ENCODE peak calls at places on chromosomes 11 and 22, in four cellular contexts. One of them, this sample, is unnamed.

GRCh38 chr11:81669944-81670526 is 1063.6 kb downstream of the FAM181B start:
- DNase-seq in K562: no peak
- DNase-seq in HepG2: no peak
- DNase-seq in GM12878: no peak
- DNase-seq in this sample: no peak

GRCh38 chr22:33914131-33914530 is 6.1 kb downstream of the LARGE1 start:
- DNase-seq in K562: no peak
- DNase-seq in HepG2: no peak
- DNase-seq in GM12878: no peak
- DNase-seq in this sample: no peak

GRCh38 chr11:124075841-124076571 is 34.9 kb upstream of the OR10G7 start:
- DNase-seq in GM12878: no peak
- DNase-seq in HepG2: no peak
- DNase-seq in K562: no peak
- DNase-seq in this sample: no peak

GRCh38 chr11:62546244-62546936 is at the start of gene AHNAK:
- DNase-seq in GM12878: no peak
- DNase-seq in K562: peak
- DNase-seq in HepG2: no peak
- DNase-seq in this sample: no peak

GRCh38 chr11:44939673-44940072 is 11.0 kb downstream of the TP53I11 start:
- DNase-seq in GM12878: no peak
- DNase-seq in K562: peak
- DNase-seq in HepG2: peak
- DNase-seq in this sample: no peak

GRCh38 chr11:30741039-30741550 is 154.9 kb upstream of the MPPED2 start:
- DNase-seq in GM12878: no peak
- DNase-seq in K562: no peak
- DNase-seq in HepG2: peak
- DNase-seq in this sample: no peak

GRCh38 chr11:33160147-33160546 is 1.1 kb downstream of the CSTF3 start:
- DNase-seq in GM12878: no peak
- DNase-seq in K562: no peak
- DNase-seq in HepG2: peak
- DNase-seq in this sample: no peak

GRCh38 chr11:67436459-67437081 is 912 bp downstream of the PTPRCAP start:
- DNase-seq in K562: peak
- DNase-seq in GM12878: peak
- DNase-seq in HepG2: no peak
- DNase-seq in this sample: peak

GRCh38 chr11:111026241-111026640 is 219.3 kb upstream of the POU2AF2 start:
- DNase-seq in GM12878: no peak
- DNase-seq in HepG2: no peak
- DNase-seq in K562: no peak
- DNase-seq in this sample: no peak

GRCh38 chr11:12893787-12894672 is 115.1 kb upstream of the RASSF10 start:
- DNase-seq in HepG2: peak
- DNase-seq in GM12878: no peak
- DNase-seq in K562: peak
- DNase-seq in this sample: no peak

GRCh38 chr11:103530257-103530656 is 421.0 kb downstream of the DYNC2H1 start:
- DNase-seq in K562: no peak
- DNase-seq in HepG2: no peak
- DNase-seq in GM12878: no peak
- DNase-seq in this sample: no peak

GRCh38 chr11:29200776-29201574 is 815.9 kb downstream of the KCNA4 start:
- DNase-seq in HepG2: no peak
- DNase-seq in GM12878: no peak
- DNase-seq in K562: no peak
- DNase-seq in this sample: no peak

GRCh38 chr11:102360681-102361080 is 13.7 kb downstream of the BIRC2 start:
- DNase-seq in GM12878: no peak
- DNase-seq in K562: no peak
- DNase-seq in HepG2: no peak
- DNase-seq in this sample: no peak

GRCh38 chr22:43944670-43945430 is 10.4 kb upstream of the SAMM50 start:
- DNase-seq in K562: no peak
- DNase-seq in HepG2: no peak
- DNase-seq in GM12878: no peak
- DNase-seq in this sample: no peak

GRCh38 chr11:127471662-127472061 is 471.1 kb upstream of the KIRREL3 start:
- DNase-seq in HepG2: no peak
- DNase-seq in GM12878: no peak
- DNase-seq in K562: no peak
- DNase-seq in this sample: no peak

GRCh38 chr11:1770528-1770927 is 6.8 kb upstream of the CTSD start:
- DNase-seq in HepG2: no peak
- DNase-seq in GM12878: no peak
- DNase-seq in K562: no peak
- DNase-seq in this sample: no peak

GRCh38 chr22:39242809-39243442 is 1.9 kb downstream of the PDGFB start:
- DNase-seq in K562: no peak
- DNase-seq in HepG2: peak
- DNase-seq in GM12878: no peak
- DNase-seq in this sample: no peak

GRCh38 chr11:78574386-78575381 is at the start of gene NARS2:
- DNase-seq in GM12878: peak
- DNase-seq in HepG2: peak
- DNase-seq in K562: peak
- DNase-seq in this sample: peak

GRCh38 chr11:56152333-56152732 is 7.8 kb downstream of the OR8K5 start:
- DNase-seq in K562: no peak
- DNase-seq in GM12878: no peak
- DNase-seq in HepG2: no peak
- DNase-seq in this sample: no peak

GRCh38 chr22:20258584-20259335 is 9.4 kb downstream of the RTN4R start:
- DNase-seq in HepG2: no peak
- DNase-seq in K562: peak
- DNase-seq in GM12878: no peak
- DNase-seq in this sample: no peak

GRCh38 chr11:19712281-19713220 is at the start of gene NAV2:
- DNase-seq in HepG2: peak
- DNase-seq in GM12878: peak
- DNase-seq in K562: peak
- DNase-seq in this sample: peak

GRCh38 chr11:106920899-106921504 is 97.3 kb downstream of the GUCY1A2 start:
- DNase-seq in HepG2: no peak
- DNase-seq in K562: no peak
- DNase-seq in GM12878: no peak
- DNase-seq in this sample: no peak

GRCh38 chr11:4183410-4184057 is 88.9 kb downstream of the RRM1 start:
- DNase-seq in HepG2: no peak
- DNase-seq in GM12878: no peak
- DNase-seq in K562: no peak
- DNase-seq in this sample: no peak

GRCh38 chr11:118241191-118242098 is 10.7 kb downstream of the MPZL3 start:
- DNase-seq in GM12878: no peak
- DNase-seq in K562: peak
- DNase-seq in HepG2: peak
- DNase-seq in this sample: no peak

GRCh38 chr22:50576806-50577696 is 1.2 kb downstream of the CPT1B start:
- DNase-seq in GM12878: no peak
- DNase-seq in K562: no peak
- DNase-seq in HepG2: no peak
- DNase-seq in this sample: no peak

GRCh38 chr11:71940561-71941219 is 11.8 kb downstream of the RNF121 start:
- DNase-seq in HepG2: no peak
- DNase-seq in K562: no peak
- DNase-seq in GM12878: no peak
- DNase-seq in this sample: no peak

GRCh38 chr11:69896250-69896649 is 77.0 kb upstream of the FGF3 start:
- DNase-seq in K562: no peak
- DNase-seq in HepG2: no peak
- DNase-seq in GM12878: no peak
- DNase-seq in this sample: no peak

GRCh38 chr11:69915501-69916250 is 96.5 kb upstream of the FGF3 start:
- DNase-seq in HepG2: peak
- DNase-seq in K562: peak
- DNase-seq in GM12878: no peak
- DNase-seq in this sample: no peak

GRCh38 chr11:70733327-70734325 is 335.3 kb downstream of the CTTN start:
- DNase-seq in K562: no peak
- DNase-seq in GM12878: no peak
- DNase-seq in HepG2: no peak
- DNase-seq in this sample: no peak

GRCh38 chr22:45608763-45609180 is 62.9 kb upstream of the ATXN10 start:
- DNase-seq in HepG2: no peak
- DNase-seq in K562: no peak
- DNase-seq in GM12878: no peak
- DNase-seq in this sample: no peak

GRCh38 chr22:39448205-39449054 is 8.4 kb upstream of the MGAT3 start:
- DNase-seq in K562: no peak
- DNase-seq in HepG2: no peak
- DNase-seq in GM12878: no peak
- DNase-seq in this sample: no peak

GRCh38 chr11:7964873-7965272 is 374 bp downstream of the NLRP10 start:
- DNase-seq in HepG2: no peak
- DNase-seq in GM12878: no peak
- DNase-seq in K562: no peak
- DNase-seq in this sample: no peak

GRCh38 chr11:109197656-109198055 is 224.3 kb upstream of the C11orf87 start:
- DNase-seq in HepG2: no peak
- DNase-seq in GM12878: no peak
- DNase-seq in K562: no peak
- DNase-seq in this sample: no peak

GRCh38 chr11:81420668-81421550 is 1312.8 kb downstream of the FAM181B start:
- DNase-seq in K562: no peak
- DNase-seq in HepG2: no peak
- DNase-seq in GM12878: no peak
- DNase-seq in this sample: peak

GRCh38 chr11:128667873-128668272 is 26.0 kb upstream of the FLI1 start:
- DNase-seq in GM12878: no peak
- DNase-seq in K562: no peak
- DNase-seq in HepG2: no peak
- DNase-seq in this sample: no peak
- TF ChIP-seq GABPA in GM12878: no peak
- TF ChIP-seq GABPA in K562: no peak
- TF ChIP-seq GABPA in HepG2: no peak
- TF ChIP-seq GABPA in this sample: no peak

DNA sequence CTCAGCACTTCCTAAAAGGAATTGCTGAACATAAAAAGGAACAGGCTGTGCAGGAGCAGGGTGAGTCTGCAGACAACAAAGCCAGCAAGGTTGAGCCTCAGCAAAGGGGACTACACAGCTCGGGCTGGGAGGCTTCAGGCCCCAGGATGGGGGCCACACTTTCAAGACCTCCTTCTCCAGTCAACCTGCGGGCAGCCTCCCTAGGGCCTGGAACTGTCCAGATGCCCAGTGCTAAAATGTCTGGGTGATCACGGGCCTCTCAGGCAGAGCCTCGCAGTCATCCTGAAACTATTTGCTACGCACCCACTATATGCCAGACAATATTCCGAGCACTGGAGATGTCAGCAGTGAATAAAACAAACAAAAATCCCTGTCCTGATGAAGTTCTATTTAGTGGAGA is 3.9 kb upstream of the NEFH start:
- DNase-seq in GM12878: no peak
- DNase-seq in HepG2: no peak
- DNase-seq in K562: no peak
- DNase-seq in this sample: no peak
- TF ChIP-seq RFX5 in GM12878: no peak
- TF ChIP-seq RFX5 in HepG2: no peak
- TF ChIP-seq RFX5 in K562: no peak
- TF ChIP-seq RFX5 in this sample: no peak

DNA sequence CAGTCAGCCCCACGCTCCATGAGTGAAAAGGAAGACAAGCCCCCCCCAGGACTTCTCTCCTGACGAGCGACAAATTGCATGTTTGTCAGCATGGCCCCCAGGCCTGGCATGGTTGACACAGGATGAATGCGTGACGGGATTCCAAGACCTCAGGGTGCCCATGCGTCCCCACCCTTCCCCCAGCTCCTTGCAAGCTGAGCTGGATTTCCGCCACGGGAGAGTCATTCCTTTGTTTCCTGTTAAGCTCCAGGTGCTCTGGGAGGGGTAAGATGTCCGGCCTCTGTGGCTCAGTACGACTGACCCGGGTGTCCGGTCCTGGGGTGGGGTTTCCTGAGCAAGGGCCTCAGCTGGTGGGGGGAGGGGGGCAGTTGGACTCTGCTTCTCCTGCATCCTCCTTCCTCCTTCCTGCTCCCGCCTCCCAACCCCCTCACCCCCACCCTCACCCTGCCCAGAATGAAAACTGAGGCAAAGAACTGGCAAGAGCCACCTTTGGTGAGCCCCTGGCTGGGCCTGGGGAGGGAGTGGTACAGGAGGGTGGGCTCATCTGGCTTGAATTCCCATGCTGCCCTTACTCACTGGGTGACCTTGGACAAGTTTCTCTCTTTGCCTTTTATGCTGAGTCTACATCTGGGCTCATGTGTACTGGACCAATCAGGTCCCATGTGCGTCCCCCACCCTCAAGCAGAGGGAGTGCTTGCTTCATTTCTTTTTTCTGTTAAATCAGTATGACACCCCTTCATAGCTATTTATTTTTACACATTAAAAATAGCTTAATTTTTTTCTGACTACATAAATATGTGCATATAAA is 2.5 kb downstream of the CDC42EP2 start:
- DNase-seq in GM12878: no peak
- DNase-seq in HepG2: peak
- DNase-seq in K562: peak
- DNase-seq in this sample: no peak
- TF ChIP-seq KDM1A in GM12878: no peak
- TF ChIP-seq KDM1A in HepG2: no peak
- TF ChIP-seq KDM1A in K562: no peak
- TF ChIP-seq KDM1A in this sample: no peak

DNA sequence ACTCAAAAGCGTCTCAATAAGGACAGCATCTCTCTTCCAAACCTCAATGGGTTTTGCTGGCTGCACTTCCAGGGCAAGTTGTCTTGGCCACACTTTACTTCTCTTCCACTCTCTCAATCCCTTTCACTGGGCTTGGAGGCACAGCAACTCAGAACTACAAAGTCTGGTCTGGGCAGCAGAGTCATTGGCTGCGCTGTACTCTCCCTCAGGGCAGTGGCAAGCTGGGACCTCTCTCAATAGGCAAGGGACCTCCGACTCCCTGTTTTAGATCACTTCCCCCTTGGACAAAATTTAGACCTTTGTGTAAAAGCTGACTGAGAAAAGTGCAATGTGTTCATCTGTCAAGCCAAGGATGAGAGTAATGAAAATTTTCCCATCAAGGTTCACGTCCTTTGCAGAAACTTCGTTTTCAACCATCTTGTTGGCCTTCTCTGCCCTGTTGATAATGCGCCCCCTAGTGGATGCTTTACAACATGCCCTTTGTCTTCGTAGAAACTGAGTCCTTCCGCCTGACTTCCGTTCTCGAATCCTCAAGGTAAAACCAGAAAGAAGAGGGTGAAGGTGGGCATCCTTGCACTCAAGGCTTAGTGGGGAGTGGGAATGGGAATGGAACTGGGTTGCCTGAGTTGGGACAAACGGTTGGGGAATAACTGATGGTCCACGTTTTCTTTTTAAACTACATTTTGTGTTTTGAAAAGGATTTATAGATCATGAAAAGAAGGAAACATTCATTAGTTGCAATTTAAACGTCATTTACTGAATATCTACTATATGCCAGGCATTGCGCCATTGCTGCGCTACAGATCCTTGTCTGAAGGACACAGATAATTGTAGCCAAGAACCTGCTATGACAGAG is 99.1 kb downstream of the CD44 start:
- DNase-seq in GM12878: peak
- DNase-seq in HepG2: peak
- DNase-seq in K562: peak
- DNase-seq in this sample: peak
- TF ChIP-seq GABPA in GM12878: no peak
- TF ChIP-seq GABPA in HepG2: no peak
- TF ChIP-seq GABPA in K562: no peak
- TF ChIP-seq GABPA in this sample: no peak

GRCh38 chr11:120973501-120973900 is 50.4 kb upstream of the TBCEL start:
- DNase-seq in HepG2: no peak
- DNase-seq in K562: no peak
- DNase-seq in GM12878: no peak
- DNase-seq in this sample: no peak
- TF ChIP-seq RFX5 in HepG2: no peak
- TF ChIP-seq RFX5 in K562: no peak
- TF ChIP-seq RFX5 in GM12878: no peak
- TF ChIP-seq RFX5 in this sample: no peak

This sample was measured in H1.